ENCODE peak calls at places on chromosomes 5 and 9, in four cellular contexts. V is left lung, P is iris pigment epithelial cell, Z is hippocampal formation. X is an unnamed sample.

GRCh38 chr5:81740758-81741157 is 10.1 kb downstream of the SSBP2 start:
- DNase-seq in V (no peak), Z (no peak), P (no peak), X (no peak)

GRCh38 chr5:148729182-148729581 is 74.9 kb upstream of the HTR4 start:
- DNase-seq in Z (no peak), P (peak), V (no peak), X (peak)

GRCh38 chr9:6566409-6567139 is 79.0 kb downstream of the GLDC start:
- DNase-seq in V (peak), P (peak), Z (no peak), X (peak)

GRCh38 chr9:4844031-4844430 is 51.3 kb downstream of the RCL1 start:
- DNase-seq in P (no peak), V (no peak), Z (no peak), X (no peak)

GRCh38 chr9:15444141-15444540 is 21.5 kb downstream of the SNAPC3 start:
- DNase-seq in V (no peak), Z (no peak), P (no peak), X (no peak)

GRCh38 chr5:120366047-120366446 is 98.1 kb upstream of the PRR16 start:
- DNase-seq in V (no peak), Z (no peak), P (peak), X (peak)

GRCh38 chr5:138449501-138450239 is 10.8 kb downstream of the REEP2 start:
- DNase-seq in V (peak), P (peak), Z (peak), X (peak)

GRCh38 chr5:172113036-172113435 is 75.0 kb downstream of the STK10 start:
- DNase-seq in Z (no peak), V (no peak), P (peak), X (no peak)

GRCh38 chr9:123335227-123335985 is 20.6 kb upstream of the CRB2 start:
- DNase-seq in P (peak), Z (no peak), V (peak), X (no peak)

GRCh38 chr5:162654661-162655406 is 587.3 kb downstream of the GABRG2 start:
- DNase-seq in Z (no peak), P (no peak), V (no peak), X (no peak)

GRCh38 chr9:129312251-129312650 is 134.2 kb upstream of the IER5L start:
- DNase-seq in Z (no peak), P (no peak), V (peak), X (no peak)